ENCODE peak calls at places on chromosomes 5 and 9, in six cellular contexts. U is K562, F is choroid plexus epithelial cell, D is glutamatergic neuron, Z is fibroblast of the aortic adventitia, V is IMR-90. Y is an unnamed sample.

GRCh38 chr5:133445744-133446143 is 166.6 kb downstream of the FSTL4 start:
- DNase-seq in F (no peak), D (no peak), V (no peak), Z (no peak), U (no peak), Y (no peak)

GRCh38 chr5:58462623-58463230 is 2.8 kb upstream of the PLK2 start:
- DNase-seq in U (peak), Z (peak), V (peak), D (no peak), F (peak), Y (peak)

GRCh38 chr5:41270423-41271251 is 57.3 kb upstream of the C6 start:
- DNase-seq in V (peak), F (peak), D (peak), Z (peak), U (no peak), Y (peak)

GRCh38 chr9:136694163-136694864 is 7.1 kb upstream of the AGPAT2 start:
- DNase-seq in U (peak), V (peak), Z (peak), F (peak), D (peak), Y (peak)

GRCh38 chr5:162096448-162096847 is 28.9 kb downstream of the GABRG2 start:
- DNase-seq in Z (no peak), U (no peak), D (no peak), F (no peak), V (no peak), Y (no peak)

GRCh38 chr5:10863763-10864383 is 102.8 kb upstream of the DAP start:
- DNase-seq in F (peak), V (peak), D (peak), U (peak), Z (peak), Y (peak)

GRCh38 chr9:26058111-26058895 is 380.1 kb upstream of the TUSC1 start:
- DNase-seq in D (no peak), F (peak), Z (no peak), U (no peak), V (no peak), Y (no peak)

GRCh38 chr9:114177423-114178064 is 22.2 kb downstream of the COL27A1 start:
- DNase-seq in D (no peak), Z (peak), F (peak), U (peak), V (peak), Y (no peak)

GRCh38 chr5:142325677-142326479 is 1.1 kb upstream of the SPRY4 start:
- DNase-seq in F (peak), Z (peak), D (peak), V (peak), U (peak), Y (peak)

GRCh38 chr5:142324871-142325676 is at the start of gene SPRY4:
- DNase-seq in D (peak), V (peak), F (peak), Z (peak), U (peak), Y (peak)

GRCh38 chr5:142327111-142327842 is 2.5 kb upstream of the SPRY4 start:
- DNase-seq in F (peak), D (no peak), Z (peak), V (peak), U (no peak), Y (no peak)

GRCh38 chr5:142324377-142324870 is 397 bp downstream of the SPRY4 start:
- DNase-seq in V (no peak), F (no peak), D (no peak), U (peak), Z (no peak), Y (no peak)

GRCh38 chr5:142326480-142326938 is 1.7 kb upstream of the SPRY4 start:
- DNase-seq in Z (peak), D (no peak), U (no peak), F (peak), V (no peak), Y (no peak)
- TF ChIP-seq CTCF in Z (no peak), D (no peak), U (no peak), F (no peak), V (no peak), Y (no peak)

GRCh38 chr5:146766013-146766412 is 112.5 kb downstream of the PPP2R2B start:
- DNase-seq in Z (no peak), F (no peak), U (no peak), D (no peak), V (no peak), Y (no peak)

GRCh38 chr5:146765089-146765832 is 113.3 kb downstream of the PPP2R2B start:
- DNase-seq in D (no peak), Z (no peak), U (no peak), F (no peak), V (no peak), Y (no peak)

GRCh38 chr5:146761809-146762208 is 116.7 kb downstream of the PPP2R2B start:
- DNase-seq in Z (no peak), V (no peak), D (no peak), F (no peak), U (no peak), Y (no peak)

GRCh38 chr5:146758898-146759297 is 119.7 kb downstream of the PPP2R2B start:
- DNase-seq in Z (peak), D (no peak), V (no peak), F (no peak), U (no peak), Y (no peak)

GRCh38 chr5:146762830-146763229 is 115.7 kb downstream of the PPP2R2B start:
- DNase-seq in V (no peak), D (no peak), U (no peak), Z (no peak), F (no peak), Y (no peak)
- TF ChIP-seq CTCF in V (no peak), D (no peak), U (no peak), Z (no peak), F (no peak), Y (no peak)

GRCh38 chr5:83388608-83389007 is 82.9 kb upstream of the VCAN start:
- DNase-seq in F (peak), U (no peak), Z (peak), D (no peak), V (peak), Y (no peak)

GRCh38 chr5:83387041-83387440 is 84.5 kb upstream of the VCAN start:
- DNase-seq in U (no peak), F (no peak), V (peak), Z (no peak), D (no peak), Y (no peak)

GRCh38 chr5:83385812-83386211 is 85.7 kb upstream of the VCAN start:
- DNase-seq in U (no peak), F (no peak), D (no peak), Z (no peak), V (no peak), Y (no peak)
- TF ChIP-seq CTCF in U (no peak), F (no peak), D (no peak), Z (no peak), V (no peak), Y (no peak)

DNA sequence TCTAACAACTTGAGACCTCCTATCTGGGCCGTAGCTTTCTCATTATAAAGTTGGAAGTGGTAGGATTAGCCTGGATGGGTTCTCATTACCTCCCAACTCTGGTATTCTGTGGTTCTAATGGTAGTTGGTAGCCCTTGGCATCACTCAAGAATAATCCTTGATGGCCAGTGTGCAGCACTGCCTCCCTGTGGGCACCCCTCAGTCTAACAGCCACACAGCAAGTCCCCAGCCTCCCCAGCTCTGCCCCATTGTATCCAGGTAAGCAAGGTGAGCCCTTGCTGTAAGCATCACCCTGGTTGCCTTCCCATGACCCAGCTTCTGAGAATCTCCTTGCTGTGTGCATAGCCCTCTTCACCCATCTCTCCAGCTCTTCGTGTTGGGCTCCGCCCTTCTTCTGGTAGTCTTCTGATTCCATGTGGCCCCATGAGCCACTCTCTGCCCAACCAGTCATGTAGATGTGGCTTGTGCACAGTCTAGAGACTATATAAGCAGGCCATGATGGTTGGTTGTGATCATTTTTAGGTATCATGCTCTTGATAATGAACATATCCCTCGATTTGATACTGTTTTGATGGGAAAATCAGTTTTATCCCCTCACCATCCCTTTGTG is 57.6 kb upstream of the GRHPR start:
- DNase-seq in F (no peak), V (no peak), Z (no peak), U (no peak), D (no peak), Y (no peak)
- TF ChIP-seq CTCF in F (peak), V (peak), Z (no peak), U (peak), D (no peak), Y (no peak)

DNA sequence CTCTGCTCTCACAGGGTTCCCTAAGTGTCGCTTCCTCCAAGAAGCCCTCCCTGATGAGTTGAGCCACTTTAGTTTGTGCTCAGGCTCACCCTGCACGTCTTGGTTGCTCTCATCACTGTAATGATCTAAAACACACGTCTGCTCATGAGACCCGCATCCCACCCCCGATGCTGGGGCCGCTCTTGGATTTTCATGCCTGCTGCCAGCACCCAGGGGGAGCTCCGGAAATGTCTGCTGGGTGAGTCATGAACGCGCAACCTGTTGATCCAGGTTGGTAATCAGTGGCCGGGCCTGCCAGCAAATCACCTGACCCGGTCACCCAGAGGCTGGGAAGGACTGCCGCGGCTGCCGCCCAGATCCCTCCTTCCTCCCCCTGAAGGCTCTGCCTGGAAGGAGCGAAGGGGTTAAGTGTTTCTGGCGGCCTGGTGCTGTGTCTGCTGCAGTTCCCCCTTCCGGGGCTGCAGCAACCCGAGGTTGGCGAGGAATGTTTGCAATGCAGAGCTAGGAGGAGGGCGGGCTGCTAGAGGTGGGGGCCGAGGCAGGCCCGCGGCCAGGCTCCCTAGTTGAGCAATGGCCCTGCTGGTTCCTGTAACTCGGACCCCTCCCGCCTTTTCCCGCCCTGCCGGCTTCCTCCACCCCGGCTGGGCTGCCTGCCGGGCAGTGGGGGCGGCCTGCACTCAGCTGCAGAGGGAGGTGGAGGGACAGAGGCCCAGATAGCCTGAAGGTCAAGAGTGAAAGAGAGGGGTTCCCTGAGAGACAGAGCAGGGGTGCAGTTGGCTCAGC is 156.1 kb upstream of the IER5L start:
- DNase-seq in D (peak), F (peak), U (peak), Z (peak), V (peak), Y (peak)
- TF ChIP-seq CTCF in D (no peak), F (peak), U (no peak), Z (no peak), V (peak), Y (no peak)

Y was measured in endothelial cell.